ENCODE peak calls at places on chromosomes 6 and 20, in four cellular contexts. E is A549, P is adrenal gland, H is tibial nerve. K is an unnamed sample.

GRCh38 chr6:17012421-17013225 is 89.2 kb upstream of the STMND1 start:
- DNase-seq in E (no peak), P (no peak), H (no peak), K (peak; percentile 26)

GRCh38 chr6:148074735-148075134 is 267.9 kb upstream of the SASH1 start:
- DNase-seq in E (no peak), P (no peak), H (no peak), K (no peak)

GRCh38 chr20:50245561-50246366 is 55.1 kb downstream of the CEBPB start:
- DNase-seq in E (no peak), P (no peak), H (no peak), K (no peak)

GRCh38 chr20:48690888-48691287 is 136.9 kb downstream of the PREX1 start:
- DNase-seq in E (no peak), P (no peak), H (no peak), K (no peak)

GRCh38 chr6:100078509-100078908 is 84.5 kb upstream of the MCHR2 start:
- DNase-seq in E (peak; percentile 48), P (no peak), H (no peak), K (peak; percentile 7)

GRCh38 chr6:102736941-102737368 is 1343.4 kb downstream of the GRIK2 start:
- DNase-seq in E (no peak), P (no peak), H (no peak), K (no peak)

GRCh38 chr6:52103661-52104060 is 16.2 kb upstream of the PKHD1 start:
- DNase-seq in E (no peak), P (no peak), H (no peak), K (no peak)

GRCh38 chr6:166494101-166494441 is 92.4 kb downstream of the RAMACL start:
- DNase-seq in E (no peak), P (no peak), H (no peak), K (no peak)

GRCh38 chr20:19815553-19815991 is 57.5 kb downstream of the RIN2 start:
- DNase-seq in E (peak; percentile 96), P (no peak), H (peak; percentile 21), K (no peak)
- TF ChIP-seq CTCF in E (peak; percentile 14), P (no peak), H (no peak), K (no peak)

GRCh38 chr20:38828514-38829295 is 23.2 kb downstream of the PPP1R16B start:
- DNase-seq in E (no peak), P (no peak), H (no peak), K (no peak)
- TF ChIP-seq CTCF in E (no peak), P (no peak), H (no peak), K (no peak)

GRCh38 chr6:43506667-43507471 is 3.3 kb downstream of the LRRC73 start:
- DNase-seq in E (peak; percentile 83), P (peak; percentile 85), H (peak; percentile 71), K (peak; percentile 87)

GRCh38 chr6:43506171-43506570 is 4.0 kb downstream of the LRRC73 start:
- DNase-seq in E (no peak), P (no peak), H (no peak), K (no peak)

GRCh38 chr6:43504756-43505593 is 5.2 kb downstream of the LRRC73 start:
- DNase-seq in E (no peak), P (no peak), H (no peak), K (no peak)

GRCh38 chr6:43503443-43503842 is 6.7 kb downstream of the LRRC73 start:
- DNase-seq in E (no peak), P (no peak), H (no peak), K (no peak)

DNA sequence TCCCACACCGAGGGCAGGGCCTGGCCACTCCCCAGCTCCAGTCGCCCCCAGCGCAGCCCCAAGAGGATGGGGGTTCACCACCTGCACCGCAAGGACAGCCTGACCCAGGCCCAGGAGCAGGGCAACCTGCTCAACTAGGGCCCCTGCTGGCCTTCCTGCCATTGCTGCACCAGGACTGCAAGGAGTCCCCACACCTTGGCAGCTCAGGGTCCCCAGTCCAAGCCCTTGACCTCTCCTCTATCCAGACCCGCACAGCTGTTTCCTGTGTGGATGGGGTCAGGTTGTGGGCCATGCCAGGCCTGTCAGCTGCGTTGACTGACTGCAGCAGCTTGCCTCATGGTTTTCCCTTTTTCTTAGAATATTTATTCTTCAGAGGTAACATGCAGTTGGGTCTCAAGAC is 4.4 kb downstream of the LRRC73 start:
- DNase-seq in E (no peak), P (no peak), H (no peak), K (no peak)
- TF ChIP-seq CTCF in E (no peak), P (no peak), H (no peak), K (no peak)

GRCh38 chr6:142045380-142046270 is 87.1 kb upstream of the GJE1 start:
- DNase-seq in E (peak; percentile 15), P (no peak), H (no peak), K (no peak)
- TF ChIP-seq CTCF in E (peak; percentile 48), P (no peak), H (no peak), K (no peak)

GRCh38 chr6:33171096-33171888 is 21.0 kb downstream of the COL11A2 start:
- DNase-seq in E (no peak), P (no peak), H (no peak), K (no peak)

GRCh38 chr6:33173228-33174180 is 18.8 kb downstream of the COL11A2 start:
- DNase-seq in E (no peak), P (no peak), H (no peak), K (no peak)

GRCh38 chr6:33170176-33171095 is 21.8 kb downstream of the COL11A2 start:
- DNase-seq in E (no peak), P (no peak), H (no peak), K (no peak)

GRCh38 chr6:33171889-33172203 is 20.4 kb downstream of the COL11A2 start:
- DNase-seq in E (no peak), P (no peak), H (no peak), K (no peak)

DNA sequence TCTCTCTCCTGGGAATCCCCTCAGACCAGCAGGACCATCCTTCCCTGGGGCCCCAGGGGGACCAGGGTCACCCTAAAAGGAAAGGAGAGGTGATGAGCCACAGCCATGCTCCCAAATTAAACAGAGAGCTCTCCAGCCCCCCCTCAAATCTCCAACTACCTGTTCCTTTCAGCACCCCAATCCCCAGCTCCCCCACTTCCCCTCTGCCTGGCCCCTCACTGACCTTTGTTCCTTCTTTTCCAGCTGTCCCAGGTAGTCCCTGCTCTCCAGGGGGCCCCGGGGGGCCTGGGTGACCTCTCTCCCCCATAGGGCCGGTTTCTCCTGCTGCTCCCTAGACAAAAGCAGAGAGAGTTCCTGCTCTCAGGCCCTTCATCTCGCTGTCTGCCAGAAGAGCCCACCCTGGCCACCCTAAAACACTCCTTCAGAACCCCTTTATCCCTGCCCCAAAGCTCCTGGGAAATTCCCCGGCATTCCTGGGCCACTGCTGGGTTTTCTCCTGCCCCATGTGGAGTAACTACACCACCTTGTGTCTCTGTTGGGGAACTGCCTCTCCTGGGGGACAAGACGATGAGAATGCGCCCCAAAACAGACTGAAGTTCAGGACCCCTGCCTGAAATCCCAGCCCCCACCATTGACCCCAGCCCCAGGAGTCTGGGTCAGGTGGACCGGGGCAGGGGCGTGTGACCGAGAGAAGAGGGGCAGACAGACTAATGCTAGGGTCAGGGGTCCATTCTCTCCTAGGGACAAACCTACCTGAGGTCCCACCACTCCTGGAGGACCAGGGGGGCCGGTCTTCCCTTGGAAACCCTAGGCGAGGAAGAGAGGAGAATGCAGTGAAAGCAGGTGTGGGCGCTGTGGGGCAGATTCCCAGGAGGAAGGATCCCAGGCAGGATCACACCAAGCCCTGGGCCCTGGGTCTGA is 19.7 kb downstream of the COL11A2 start:
- DNase-seq in E (peak; percentile 36), P (no peak), H (no peak), K (peak; percentile 41)
- TF ChIP-seq CTCF in E (peak; percentile 45), P (peak; percentile 42), H (peak; percentile 39), K (peak; percentile 35)

DNA sequence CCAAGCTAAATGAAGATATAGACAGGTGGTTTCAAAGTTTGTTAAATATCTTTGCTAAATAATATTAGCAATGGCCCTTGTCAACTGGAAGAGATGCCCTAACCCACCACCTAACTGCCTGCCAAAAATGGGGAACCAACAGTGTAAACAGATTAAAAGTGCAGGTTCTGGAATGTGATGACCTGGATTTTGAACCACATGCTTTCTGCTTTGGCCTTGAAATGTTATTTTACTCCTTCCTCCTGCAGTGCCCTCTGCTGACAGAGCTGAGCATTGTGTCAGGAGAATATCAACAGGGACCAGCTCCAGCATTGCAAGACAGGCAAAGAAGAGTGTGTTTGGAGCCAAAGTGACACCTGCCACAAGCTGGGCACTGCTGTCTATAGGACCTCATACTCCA is 226.6 kb downstream of the MYLK4 start:
- DNase-seq in E (peak; percentile 31), P (no peak), H (no peak), K (peak; percentile 13)
- TF ChIP-seq CTCF in E (no peak), P (no peak), H (no peak), K (no peak)

DNA sequence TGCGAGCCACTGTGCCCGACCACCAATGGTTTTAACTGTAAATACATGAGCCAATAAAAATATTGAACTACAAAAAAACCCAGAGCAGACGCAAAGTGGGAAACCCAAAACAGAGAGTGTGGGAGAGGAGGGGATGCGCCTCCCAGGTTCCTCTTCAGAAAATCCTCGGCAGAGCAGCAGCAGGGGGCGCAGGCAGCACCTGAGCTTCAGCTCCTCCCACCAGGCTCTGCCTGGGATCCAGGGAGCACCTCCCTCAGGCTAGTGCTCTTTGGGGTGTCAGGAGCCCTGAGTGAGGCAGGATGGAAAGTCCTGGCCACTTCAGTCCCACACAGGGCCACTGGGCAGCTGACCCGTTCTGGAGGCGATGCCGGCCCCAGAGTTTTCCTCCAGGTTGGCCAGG is 536.9 kb upstream of the CDH4 start:
- DNase-seq in E (peak; percentile 11), P (no peak), H (no peak), K (no peak)
- TF ChIP-seq CTCF in E (peak; percentile 11), P (no peak), H (no peak), K (no peak)

DNA sequence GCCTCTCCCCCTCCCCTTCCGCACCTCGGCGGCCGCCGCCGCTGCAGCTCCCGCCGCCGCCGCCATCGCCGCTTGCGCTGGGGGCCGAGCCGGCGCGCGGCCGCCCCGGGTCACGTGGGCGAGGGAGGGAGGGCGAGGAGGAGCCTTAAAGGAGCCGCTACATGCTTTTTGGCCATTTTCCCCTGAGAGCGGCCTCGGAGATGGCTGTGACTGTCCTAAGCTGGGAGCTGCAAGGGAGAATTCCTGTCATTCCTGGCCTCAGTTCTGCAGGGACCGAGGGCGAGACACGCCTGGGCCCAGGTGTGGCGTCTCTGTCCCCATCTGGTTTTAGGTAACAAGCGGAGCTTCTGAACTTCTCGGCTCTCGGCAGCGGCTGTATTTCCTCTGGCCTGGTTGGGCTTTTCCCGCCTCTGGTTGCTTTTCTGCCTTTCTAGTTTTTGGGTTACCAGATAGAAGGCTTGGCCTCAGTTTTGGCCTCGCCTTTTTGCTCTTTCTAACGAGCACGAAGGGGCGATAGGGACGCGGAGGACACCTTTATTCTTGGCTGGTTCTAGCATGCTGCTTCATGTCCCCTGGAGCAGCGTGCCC is at the start of gene EHMT2:
- DNase-seq in E (peak; percentile 76), P (peak; percentile 87), H (peak; percentile 72), K (peak; percentile 80)
- TF ChIP-seq CTCF in E (no peak), P (peak; percentile 52), H (peak; percentile 60), K (no peak)

GRCh38 chr6:1686117-1687098 is 76.7 kb downstream of the FOXC1 start:
- DNase-seq in E (no peak), P (no peak), H (no peak), K (no peak)
- TF ChIP-seq CTCF in E (peak; percentile 15), P (peak; percentile 19), H (no peak), K (peak; percentile 54)